ENCODE peak calls at places on chromosomes 16 and 17, in six cellular contexts. One of them, this sample, is unnamed. For H3K27me3, the result is how much of the 10 kb centered on the place peaks cover.

GRCh38 chr17:67441052-67441738 is 64.1 kb downstream of the PITPNC1 start:
- DNase-seq in heart left ventricle: no peak
- DNase-seq in IMR-90: peak
- DNase-seq in ascending aorta: peak
- DNase-seq in astrocyte: peak
- DNase-seq in stomach: no peak
- DNase-seq in this sample: peak

GRCh38 chr16:81066700-81067099 is 10.3 kb downstream of the C16orf46 start:
- DNase-seq in heart left ventricle: no peak
- DNase-seq in IMR-90: no peak
- DNase-seq in ascending aorta: no peak
- DNase-seq in astrocyte: no peak
- DNase-seq in stomach: no peak
- DNase-seq in this sample: no peak

GRCh38 chr17:83202002-83203000 is 122.9 kb downstream of the METRNL start:
- DNase-seq in heart left ventricle: peak
- DNase-seq in IMR-90: no peak
- DNase-seq in ascending aorta: peak
- DNase-seq in astrocyte: no peak
- DNase-seq in stomach: peak
- DNase-seq in this sample: no peak

GRCh38 chr17:34275881-34276280 is 5.9 kb downstream of the CCL7 start:
- DNase-seq in heart left ventricle: no peak
- DNase-seq in IMR-90: peak
- DNase-seq in ascending aorta: no peak
- DNase-seq in astrocyte: peak
- DNase-seq in stomach: no peak
- DNase-seq in this sample: peak

GRCh38 chr16:67148656-67149275 is 2.0 kb downstream of the B3GNT9 start:
- DNase-seq in heart left ventricle: no peak
- DNase-seq in IMR-90: no peak
- DNase-seq in ascending aorta: no peak
- DNase-seq in astrocyte: no peak
- DNase-seq in stomach: no peak
- DNase-seq in this sample: no peak

GRCh38 chr16:74775255-74775654 is 635 bp upstream of the FA2H start:
- DNase-seq in heart left ventricle: no peak
- DNase-seq in IMR-90: no peak
- DNase-seq in ascending aorta: no peak
- DNase-seq in astrocyte: no peak
- DNase-seq in stomach: no peak
- DNase-seq in this sample: no peak

GRCh38 chr16:65113441-65113840 is 8.4 kb downstream of the CDH11 start:
- DNase-seq in heart left ventricle: no peak
- DNase-seq in IMR-90: no peak
- DNase-seq in ascending aorta: no peak
- DNase-seq in astrocyte: no peak
- DNase-seq in stomach: no peak
- DNase-seq in this sample: no peak

GRCh38 chr17:31534223-31534888 is 142.9 kb downstream of the RAB11FIP4 start:
- DNase-seq in heart left ventricle: no peak
- DNase-seq in IMR-90: peak
- DNase-seq in ascending aorta: no peak
- DNase-seq in astrocyte: peak
- DNase-seq in stomach: no peak
- DNase-seq in this sample: no peak

GRCh38 chr17:77445030-77445907 is 304.5 kb downstream of the SEC14L1 start:
- DNase-seq in heart left ventricle: peak
- DNase-seq in IMR-90: peak
- DNase-seq in ascending aorta: no peak
- DNase-seq in astrocyte: peak
- DNase-seq in stomach: peak
- DNase-seq in this sample: no peak

GRCh38 chr17:81026266-81027036 is 8.5 kb upstream of the BAIAP2 start:
- DNase-seq in heart left ventricle: peak
- DNase-seq in IMR-90: no peak
- DNase-seq in ascending aorta: no peak
- DNase-seq in astrocyte: no peak
- DNase-seq in stomach: no peak
- DNase-seq in this sample: no peak

GRCh38 chr16:54595636-54596035 is 309.0 kb upstream of the IRX3 start:
- DNase-seq in heart left ventricle: no peak
- DNase-seq in IMR-90: no peak
- DNase-seq in ascending aorta: no peak
- DNase-seq in astrocyte: no peak
- DNase-seq in stomach: no peak
- DNase-seq in this sample: no peak

GRCh38 chr17:7323731-7324437 is 5.3 kb downstream of the NEURL4 start:
- DNase-seq in heart left ventricle: no peak
- DNase-seq in IMR-90: peak
- DNase-seq in ascending aorta: no peak
- DNase-seq in astrocyte: no peak
- DNase-seq in stomach: peak
- DNase-seq in this sample: no peak

DNA sequence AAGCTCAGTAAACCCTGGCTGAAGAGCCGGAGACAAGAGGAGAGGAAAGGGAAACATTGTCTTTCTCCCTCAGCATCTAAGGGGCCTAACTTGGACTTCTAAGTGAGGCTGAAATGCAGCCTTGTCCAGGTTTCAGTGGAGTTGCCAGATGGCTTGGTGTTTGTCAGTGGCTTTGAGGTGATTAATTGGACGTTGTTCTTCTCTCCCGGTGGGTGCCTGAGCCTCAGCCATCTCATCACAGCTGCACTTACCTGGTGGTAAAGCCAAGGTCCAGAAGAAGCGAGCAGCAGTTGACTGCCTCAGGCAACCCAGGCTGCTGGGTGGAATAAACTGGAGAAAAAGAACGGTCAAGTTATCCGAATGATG is 202.2 kb upstream of the NLRP1 start:
- DNase-seq in heart left ventricle: no peak
- DNase-seq in IMR-90: no peak
- DNase-seq in ascending aorta: no peak
- DNase-seq in astrocyte: no peak
- DNase-seq in stomach: no peak
- DNase-seq in this sample: no peak
- TF ChIP-seq CTCF in heart left ventricle: no peak
- TF ChIP-seq CTCF in IMR-90: no peak
- TF ChIP-seq CTCF in ascending aorta: no peak
- TF ChIP-seq CTCF in astrocyte: no peak
- TF ChIP-seq CTCF in stomach: no peak
- TF ChIP-seq CTCF in this sample: no peak

GRCh38 chr17:61400786-61401279 is 1.2 kb downstream of the TBX2 start:
- DNase-seq in heart left ventricle: peak
- DNase-seq in IMR-90: no peak
- DNase-seq in ascending aorta: no peak
- DNase-seq in astrocyte: peak
- DNase-seq in stomach: no peak
- DNase-seq in this sample: no peak
- H3K27me3 ChIP-seq in heart left ventricle: under half
- H3K27me3 ChIP-seq in IMR-90: under half
- H3K27me3 ChIP-seq in ascending aorta: under half
- H3K27me3 ChIP-seq in astrocyte: under half
- H3K27me3 ChIP-seq in stomach: half or more
- H3K27me3 ChIP-seq in this sample: under half

DNA sequence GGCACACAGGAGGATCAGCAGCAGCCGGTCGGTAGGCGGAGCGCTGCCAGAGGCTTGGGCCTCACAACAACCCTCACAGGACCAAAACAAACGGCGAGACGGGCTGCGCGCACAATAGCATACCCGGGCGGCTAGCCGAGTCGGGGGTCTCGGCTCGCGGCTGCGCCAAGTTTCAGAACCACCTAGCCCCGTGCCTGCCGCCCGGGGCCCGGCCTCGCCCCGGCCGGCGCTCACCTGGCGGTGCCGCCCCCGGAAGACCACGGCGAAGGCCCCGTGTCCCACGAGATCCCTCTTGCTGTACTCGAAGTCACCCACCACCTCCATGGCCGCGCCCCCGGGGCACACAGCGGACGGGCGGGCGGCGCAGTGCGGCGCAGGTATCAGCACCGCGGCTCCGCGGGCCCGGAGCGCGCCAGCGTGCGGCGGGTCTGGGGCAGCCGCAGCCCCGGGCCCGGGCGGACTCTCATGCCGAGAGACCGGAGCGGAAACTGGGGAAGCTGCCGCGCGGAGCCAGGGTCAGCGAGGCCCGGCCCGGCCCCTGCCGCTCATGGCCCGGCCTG is 562 bp downstream of the ULK2 start:
- DNase-seq in heart left ventricle: peak
- DNase-seq in IMR-90: peak
- DNase-seq in ascending aorta: no peak
- DNase-seq in astrocyte: peak
- DNase-seq in stomach: peak
- DNase-seq in this sample: no peak
- TF ChIP-seq CTCF in heart left ventricle: peak
- TF ChIP-seq CTCF in IMR-90: peak
- TF ChIP-seq CTCF in ascending aorta: peak
- TF ChIP-seq CTCF in astrocyte: no peak
- TF ChIP-seq CTCF in stomach: no peak
- TF ChIP-seq CTCF in this sample: peak

DNA sequence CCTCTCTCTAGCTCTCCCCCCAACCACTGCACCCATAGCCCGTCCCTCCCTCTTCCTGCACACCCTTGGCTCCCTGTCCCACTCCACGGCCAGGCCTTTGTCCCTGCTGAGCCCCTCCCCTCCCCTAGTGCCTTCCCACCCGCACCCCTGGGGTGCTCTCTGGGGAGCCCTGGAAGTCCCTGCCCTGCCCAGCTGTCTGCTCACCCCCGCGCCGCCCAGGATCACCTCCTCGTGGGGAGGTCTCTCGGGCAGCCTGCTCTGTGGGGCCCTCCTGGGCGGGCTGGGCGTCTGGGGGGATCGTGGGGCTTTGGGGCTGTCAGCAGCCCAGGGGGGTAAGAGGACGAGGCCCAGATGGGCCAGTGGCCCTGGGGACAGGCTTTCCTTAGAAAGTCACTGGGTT is 18.1 kb downstream of the CACNA1H start:
- DNase-seq in heart left ventricle: no peak
- DNase-seq in IMR-90: no peak
- DNase-seq in ascending aorta: no peak
- DNase-seq in astrocyte: no peak
- DNase-seq in stomach: no peak
- DNase-seq in this sample: no peak
- H3K27me3 ChIP-seq in heart left ventricle: under half
- H3K27me3 ChIP-seq in IMR-90: under half
- H3K27me3 ChIP-seq in ascending aorta: under half
- H3K27me3 ChIP-seq in astrocyte: under half
- H3K27me3 ChIP-seq in stomach: under half
- H3K27me3 ChIP-seq in this sample: under half

GRCh38 chr17:14737984-14738651 is 437.2 kb downstream of the HS3ST3B1 start:
- DNase-seq in heart left ventricle: peak
- DNase-seq in IMR-90: peak
- DNase-seq in ascending aorta: peak
- DNase-seq in astrocyte: peak
- DNase-seq in stomach: peak
- DNase-seq in this sample: peak
- TF ChIP-seq CTCF in heart left ventricle: no peak
- TF ChIP-seq CTCF in IMR-90: peak
- TF ChIP-seq CTCF in ascending aorta: no peak
- TF ChIP-seq CTCF in astrocyte: no peak
- TF ChIP-seq CTCF in stomach: no peak
- TF ChIP-seq CTCF in this sample: peak

DNA sequence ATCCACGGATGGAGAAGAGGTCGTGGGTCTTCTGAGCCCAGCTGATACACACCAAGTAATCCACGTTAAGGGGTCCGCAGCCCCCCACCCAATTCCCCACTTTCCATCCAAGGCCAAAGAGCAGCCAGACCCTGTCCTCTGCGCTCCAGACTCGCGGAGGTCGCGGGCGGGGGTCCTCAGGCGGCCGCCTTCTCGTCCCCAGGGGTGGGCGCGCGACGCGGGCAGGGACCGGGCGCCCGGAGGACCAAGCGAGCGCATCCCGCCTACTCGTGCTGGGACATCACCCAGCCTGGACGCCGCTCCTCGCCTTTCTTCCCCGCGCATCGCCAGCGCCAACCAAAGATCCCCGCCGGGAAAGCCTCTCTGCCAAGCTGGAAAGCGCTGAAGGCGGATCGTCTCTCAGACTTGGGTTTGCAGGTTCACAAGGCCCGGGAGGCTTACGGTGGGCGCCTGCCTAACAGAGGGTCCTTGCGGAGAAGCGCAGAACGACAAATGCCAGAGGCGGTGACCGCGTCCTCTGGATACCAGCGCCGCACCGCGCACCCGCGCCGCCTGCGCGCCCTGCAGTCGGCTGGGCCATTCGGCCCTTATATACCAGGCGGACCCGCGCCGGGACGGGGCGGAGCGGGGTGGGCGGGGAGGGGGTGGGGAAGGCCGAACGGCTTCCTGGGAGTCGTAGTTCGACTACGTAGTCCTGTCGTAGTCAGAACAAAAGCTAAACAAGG is 471.6 kb downstream of the SOX9 start:
- DNase-seq in heart left ventricle: peak
- DNase-seq in IMR-90: peak
- DNase-seq in ascending aorta: no peak
- DNase-seq in astrocyte: peak
- DNase-seq in stomach: peak
- DNase-seq in this sample: no peak
- H3K27me3 ChIP-seq in heart left ventricle: under half
- H3K27me3 ChIP-seq in IMR-90: under half
- H3K27me3 ChIP-seq in ascending aorta: under half
- H3K27me3 ChIP-seq in astrocyte: under half
- H3K27me3 ChIP-seq in stomach: under half
- H3K27me3 ChIP-seq in this sample: under half

DNA sequence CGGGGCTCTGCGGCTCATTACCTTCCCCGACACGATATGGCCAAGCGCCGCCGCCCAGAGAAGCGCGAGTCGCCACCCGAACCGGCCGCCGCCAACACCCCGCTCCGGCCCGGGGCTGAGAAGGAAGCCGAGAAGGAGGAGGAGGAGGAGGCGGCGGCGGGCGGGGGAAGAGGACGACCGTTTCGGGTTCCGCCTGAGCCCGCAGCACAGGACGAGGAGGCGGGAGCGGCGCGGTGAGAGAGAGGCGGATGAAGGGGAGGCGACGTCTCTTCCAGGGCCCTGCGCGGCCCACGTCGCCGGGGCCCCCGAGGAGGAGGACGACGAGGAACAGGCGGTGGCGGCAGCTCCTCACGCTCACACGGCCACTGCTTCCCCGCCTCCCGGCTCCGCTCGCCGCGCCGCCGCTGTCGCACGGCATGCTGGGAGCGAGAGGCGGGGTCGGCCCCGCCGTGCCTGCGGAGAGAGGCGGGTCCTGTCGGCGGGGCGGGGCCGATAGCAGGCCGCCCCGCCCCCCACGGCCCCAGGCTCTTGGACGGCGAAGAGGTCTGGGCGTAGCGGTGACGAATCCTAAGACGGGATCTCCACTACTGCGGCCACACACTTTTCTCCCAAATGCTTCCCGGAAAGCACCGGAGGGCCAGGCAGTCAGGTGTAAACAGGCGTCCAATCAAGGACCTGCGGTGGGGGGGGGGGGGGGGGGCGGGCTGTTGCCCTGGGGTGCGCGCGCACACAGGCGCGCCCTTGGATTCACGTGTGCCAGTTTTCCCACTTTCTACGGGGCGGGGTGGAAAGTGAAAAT is 97.3 kb upstream of the METTL9 start:
- DNase-seq in heart left ventricle: peak
- DNase-seq in IMR-90: peak
- DNase-seq in ascending aorta: peak
- DNase-seq in astrocyte: peak
- DNase-seq in stomach: peak
- DNase-seq in this sample: peak
- TF ChIP-seq CTCF in heart left ventricle: no peak
- TF ChIP-seq CTCF in IMR-90: no peak
- TF ChIP-seq CTCF in ascending aorta: no peak
- TF ChIP-seq CTCF in astrocyte: no peak
- TF ChIP-seq CTCF in stomach: no peak
- TF ChIP-seq CTCF in this sample: no peak

This sample was measured in BJ.